ENCODE peak calls at places on chromosomes 11 and 22, in seven cellular contexts. D is fibroblast of lung, S is HCT116, O is endothelial cell of umbilical vein, C is neuronal stem cell, J is PC-9, N is hepatocyte. Q is an unnamed sample. For H3K27me3, the result is how much of the 10 kb centered on the place peaks cover.

GRCh38 chr11:8035225-8035846 is 45.7 kb upstream of the TUB start:
- DNase-seq in C (no peak), D (no peak), N (peak), O (no peak), J (no peak), S (no peak), Q (no peak)

GRCh38 chr11:1123970-1124369 is 33.8 kb upstream of the MUC5AC start:
- DNase-seq in C (no peak), S (no peak), D (no peak), N (no peak), J (no peak), O (no peak), Q (no peak)

GRCh38 chr11:70908223-70908622 is 344.2 kb downstream of the SHANK2 start:
- DNase-seq in C (no peak), O (no peak), N (no peak), J (no peak), D (no peak), S (no peak), Q (no peak)

GRCh38 chr11:134380229-134380628 is 31.8 kb downstream of the B3GAT1 start:
- DNase-seq in N (no peak), D (no peak), J (no peak), S (no peak), C (no peak), O (no peak), Q (no peak)

GRCh38 chr11:107799245-107799859 is 59.2 kb downstream of the SLC35F2 start:
- DNase-seq in C (peak), S (peak), O (peak), J (peak), N (peak), D (peak), Q (peak)

GRCh38 chr11:69958308-69958707 is 119.8 kb upstream of the ANO1 start:
- DNase-seq in S (no peak), O (no peak), D (peak), N (peak), J (peak), C (no peak), Q (no peak)

GRCh38 chr11:121071456-121072236 is 29.4 kb upstream of the TECTA start:
- DNase-seq in S (no peak), O (peak), N (no peak), D (no peak), C (peak), J (no peak), Q (peak)

GRCh38 chr22:24451162-24451561 is 23.8 kb downstream of the ADORA2A start:
- DNase-seq in O (no peak), C (no peak), J (no peak), N (no peak), D (no peak), S (no peak), Q (no peak)

GRCh38 chr11:95692526-95693270 is 96.9 kb downstream of the FAM76B start:
- DNase-seq in S (no peak), N (no peak), C (no peak), J (no peak), O (no peak), D (peak), Q (no peak)

GRCh38 chr11:707817-708420 is 1.9 kb downstream of the EPS8L2 start:
- DNase-seq in O (no peak), J (peak), D (no peak), S (no peak), N (peak), C (no peak), Q (peak)

DNA sequence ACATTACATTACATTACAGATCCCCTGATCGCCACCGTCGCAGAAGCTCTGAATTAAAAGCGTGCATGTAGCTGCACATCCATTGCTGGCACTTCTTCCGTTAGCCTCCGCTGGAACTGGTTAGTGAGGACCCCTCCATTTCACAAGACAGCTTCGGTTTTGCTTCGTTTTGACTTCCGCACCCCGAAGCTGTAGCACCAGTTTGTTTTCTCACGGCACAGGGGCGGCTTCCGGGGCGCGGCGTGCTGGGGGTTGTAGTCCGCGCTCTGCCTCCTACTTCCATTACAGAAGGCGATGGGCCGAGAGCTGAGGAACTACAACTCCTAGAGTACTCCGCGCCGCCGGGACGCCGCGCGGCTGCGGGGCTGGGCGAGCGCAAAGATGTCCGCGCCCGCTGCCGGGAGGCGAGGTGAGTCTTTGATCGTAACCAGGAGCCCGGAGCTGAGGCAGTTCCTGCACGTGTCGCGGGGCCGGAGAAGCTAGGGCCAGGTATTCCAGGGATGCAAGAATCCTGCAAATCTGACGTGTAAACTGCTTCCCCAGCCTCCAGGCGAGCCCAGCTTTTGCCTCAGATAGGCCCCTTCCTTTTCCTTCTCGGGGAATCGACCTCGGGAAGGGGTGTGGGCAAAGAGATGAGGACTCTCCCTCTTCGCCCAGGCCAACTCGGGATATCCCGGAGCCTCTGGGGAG is at the start of gene PEX26:
- DNase-seq in C (peak), S (peak), O (peak), J (peak), N (peak), D (peak), Q (peak)
- H2AFZ ChIP-seq in C (peak), S (no peak), O (peak), J (peak), N (peak), D (peak), Q (peak)

GRCh38 chr22:45280995-45281394 is 3.8 kb upstream of the UPK3A start:
- DNase-seq in S (no peak), D (no peak), J (no peak), O (no peak), N (no peak), C (no peak), Q (no peak)
- H3K4me3 ChIP-seq in S (no peak), D (no peak), J (no peak), O (no peak), N (no peak), C (no peak), Q (no peak)

DNA sequence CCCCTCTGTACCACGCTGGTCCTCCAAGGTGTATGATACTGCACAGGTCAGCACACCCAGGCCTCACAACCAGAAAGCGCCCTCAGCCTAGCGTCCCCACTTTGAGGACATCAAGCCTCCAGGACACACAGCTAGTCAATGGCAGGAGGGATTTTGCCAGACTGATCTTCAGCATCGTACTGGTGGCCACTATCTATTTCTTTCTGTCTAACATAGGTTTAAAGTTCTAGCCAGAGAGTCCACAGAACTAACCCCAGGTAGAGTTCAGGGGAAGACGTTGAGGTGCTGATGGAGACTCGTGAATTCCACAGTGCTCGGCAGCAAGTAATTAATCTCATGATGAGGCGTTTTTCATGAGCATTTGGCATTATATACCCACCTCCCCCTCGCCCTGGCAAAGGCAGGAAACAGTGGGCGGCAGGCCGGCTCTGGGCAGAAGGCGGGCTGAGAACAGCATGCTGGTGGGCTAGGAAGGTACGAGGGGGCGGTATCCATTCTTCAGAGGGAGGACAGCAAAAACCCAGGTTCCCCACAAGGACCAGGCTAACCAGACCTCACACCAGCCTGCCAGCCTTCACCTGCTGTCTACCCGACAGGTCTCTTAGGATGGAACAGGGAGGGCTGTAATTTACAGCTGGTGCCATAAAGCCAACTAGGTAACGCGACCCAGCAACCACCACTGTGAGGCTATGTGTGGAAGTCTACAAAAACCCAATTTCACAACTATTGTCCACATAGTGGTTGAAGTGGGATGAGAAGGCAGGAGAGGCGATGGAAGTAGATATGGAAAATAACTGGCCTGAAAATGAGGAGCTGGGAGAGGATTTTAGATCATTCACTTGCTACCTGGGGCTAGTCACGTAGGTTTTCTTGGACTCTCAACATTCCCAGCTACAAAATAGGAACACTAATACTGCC is 18.5 kb downstream of the MYH9 start:
- DNase-seq in D (no peak), J (no peak), C (no peak), N (peak), S (no peak), O (peak), Q (no peak)
- H3K27me3 ChIP-seq in D (under half), J (under half), C (under half), N (under half), S (under half), O (under half), Q (under half)

GRCh38 chr11:78370406-78371172 is 47.0 kb downstream of the GAB2 start:
- DNase-seq in C (no peak), O (peak), D (peak), N (no peak), J (no peak), S (no peak), Q (no peak)
- H2AFZ ChIP-seq in C (no peak), O (no peak), D (peak), N (no peak), J (no peak), S (no peak), Q (no peak)

DNA sequence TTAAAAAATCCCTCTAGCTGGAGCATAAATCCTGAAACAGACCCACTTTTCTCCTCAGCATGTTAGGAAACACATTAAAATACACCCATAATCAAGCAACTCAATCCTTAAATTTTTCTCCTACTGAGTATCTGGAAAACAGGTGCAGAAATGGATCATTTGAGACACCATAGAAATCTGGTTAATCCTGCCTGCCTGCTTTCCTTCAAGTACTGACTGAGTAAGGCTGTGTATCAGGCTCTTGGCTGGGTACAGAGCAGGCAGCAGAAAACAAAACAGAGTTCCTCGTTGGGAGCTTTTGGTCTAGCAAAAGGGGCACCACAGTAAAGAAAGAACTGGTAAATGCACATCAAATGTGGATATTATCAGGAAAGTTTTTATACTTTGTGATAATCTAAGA is 1.9 kb downstream of the KCNQ1OT1 start:
- DNase-seq in S (no peak), O (no peak), C (no peak), J (no peak), N (no peak), D (no peak), Q (no peak)
- H3K4me3 ChIP-seq in S (no peak), O (no peak), C (peak), J (peak), N (peak), D (peak), Q (no peak)

GRCh38 chr22:48247829-48248228 is 1485.4 kb downstream of the TBC1D22A start:
- DNase-seq in S (no peak), C (no peak), D (no peak), J (no peak), N (no peak), O (no peak), Q (no peak)
- H3K27me3 ChIP-seq in S (under half), C (under half), D (under half), J (half or more), N (under half), O (under half), Q (under half)

DNA sequence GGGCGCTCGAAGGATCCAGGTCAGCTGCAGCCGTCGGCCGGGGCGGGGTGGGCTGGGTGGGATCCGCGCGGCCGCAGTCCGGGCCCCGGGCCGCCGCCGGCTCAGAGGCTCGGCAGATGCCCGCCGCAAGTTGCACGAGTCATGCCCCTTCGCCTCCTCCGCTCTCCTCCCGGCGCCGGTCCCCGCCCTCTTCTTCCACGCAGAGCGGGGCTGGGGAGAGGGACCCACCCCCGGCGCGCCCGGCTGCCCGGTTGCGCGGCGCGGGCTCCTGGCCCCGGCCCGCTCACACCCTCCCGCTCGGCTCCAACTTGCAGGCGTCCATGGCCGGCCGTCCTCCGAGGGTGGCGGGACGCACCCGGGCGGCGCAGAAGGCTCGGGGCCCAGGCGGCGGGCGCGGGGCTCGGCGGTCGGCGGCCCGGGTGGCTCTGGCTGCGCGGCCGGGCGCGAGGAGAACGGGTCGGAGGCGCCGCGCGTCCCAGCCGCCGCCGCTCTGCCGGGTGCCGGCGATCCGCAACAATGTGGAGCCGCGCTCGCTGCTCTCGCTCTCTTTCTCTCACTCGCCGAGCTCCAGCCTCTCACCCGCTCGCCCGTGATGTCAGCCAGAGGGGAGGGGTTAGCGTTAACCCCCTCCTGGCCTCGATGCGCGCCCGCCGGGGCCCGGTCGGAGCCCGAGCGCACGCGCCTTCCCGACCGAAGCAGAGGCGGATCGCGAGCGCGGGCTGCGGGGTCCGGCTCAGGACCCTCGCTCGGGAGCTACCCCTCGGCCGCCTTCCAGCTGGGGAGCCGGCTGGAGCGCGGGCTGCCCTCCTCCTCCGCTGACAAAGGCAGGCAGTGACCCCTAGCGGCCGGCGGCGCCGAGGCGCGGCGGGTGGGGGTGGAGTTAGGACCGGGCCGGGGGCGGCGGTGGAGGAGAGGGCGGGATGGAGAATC is at the start of gene NECTIN1:
- DNase-seq in S (peak), C (peak), N (peak), O (peak), J (peak), D (peak), Q (peak)
- H2AFZ ChIP-seq in S (peak), C (peak), N (peak), O (peak), J (peak), D (peak), Q (peak)